ENCODE peak calls at places on chromosomes 7 and 10, in seven cellular contexts. X is tibial artery; Z is transverse colon; H is esophagus squamous epithelium; R is suprapubic skin; B is CD4-positive, alpha-beta memory T cell; P is A549. A is an unnamed sample.

GRCh38 chr7:42833411-42833810 is 78.5 kb downstream of the C7orf25 start:
- DNase-seq in X (no peak), Z (no peak), H (no peak), R (no peak), B (no peak), P (no peak), A (no peak)

GRCh38 chr7:16564909-16565426 is 38.3 kb downstream of the LRRC72 start:
- DNase-seq in X (no peak), Z (no peak), H (no peak), R (no peak), B (peak; percentile 51), P (peak; percentile 58), A (no peak)

GRCh38 chr7:157952050-157952667 is 615.4 kb downstream of the DNAJB6 start:
- DNase-seq in X (no peak), Z (no peak), H (no peak), R (no peak), B (no peak), P (no peak), A (no peak)

GRCh38 chr7:30971840-30972563 is 8.2 kb downstream of the GHRHR start:
- DNase-seq in X (no peak), Z (no peak), H (no peak), R (peak; percentile 45), B (no peak), P (no peak), A (no peak)

GRCh38 chr7:28500143-28500542 is 87.8 kb downstream of the CREB5 start:
- DNase-seq in X (no peak), Z (no peak), H (no peak), R (no peak), B (no peak), P (no peak), A (no peak)

GRCh38 chr7:88589915-88590314 is 169.6 kb upstream of the ZNF804B start:
- DNase-seq in X (no peak), Z (no peak), H (no peak), R (no peak), B (no peak), P (no peak), A (no peak)

GRCh38 chr7:128221929-128222403 is 19.1 kb upstream of the LEP start:
- DNase-seq in X (no peak), Z (no peak), H (no peak), R (no peak), B (no peak), P (peak; percentile 47), A (no peak)

GRCh38 chr10:21724695-21725371 is 190.8 kb downstream of the MLLT10 start:
- DNase-seq in X (peak; percentile 88), Z (peak; percentile 89), H (peak; percentile 28), R (peak; percentile 90), B (peak; percentile 49), P (peak; percentile 94), A (peak; percentile 19)

GRCh38 chr7:116588225-116588624 is 63.4 kb downstream of the CAV1 start:
- DNase-seq in X (no peak), Z (no peak), H (no peak), R (no peak), B (no peak), P (no peak), A (no peak)

GRCh38 chr10:75000748-75001321 is 110.6 kb upstream of the SAMD8 start:
- DNase-seq in X (no peak), Z (no peak), H (no peak), R (no peak), B (no peak), P (no peak), A (no peak)

GRCh38 chr10:124350806-124351205 is 67.9 kb downstream of the OAT start:
- DNase-seq in X (peak; percentile 35), Z (no peak), H (no peak), R (no peak), B (no peak), P (no peak), A (no peak)

GRCh38 chr10:44780461-44780860 is 130.7 kb upstream of the TMEM72 start:
- DNase-seq in X (no peak), Z (no peak), H (no peak), R (no peak), B (no peak), P (no peak), A (no peak)

GRCh38 chr7:31370610-31371009 is 30.1 kb upstream of the NEUROD6 start:
- DNase-seq in X (no peak), Z (no peak), H (no peak), R (no peak), B (no peak), P (no peak), A (no peak)

GRCh38 chr10:46255696-46256355 is 31.0 kb upstream of the ANTXRL start:
- DNase-seq in X (peak; percentile 81), Z (peak; percentile 71), H (no peak), R (peak; percentile 79), B (peak; percentile 46), P (peak; percentile 75), A (no peak)

GRCh38 chr10:27504897-27505457 is 873 bp downstream of the RAB18 start:
- DNase-seq in X (no peak), Z (no peak), H (no peak), R (no peak), B (no peak), P (no peak), A (no peak)

GRCh38 chr7:7662527-7662926 is 22.0 kb downstream of the UMAD1 start:
- DNase-seq in X (no peak), Z (no peak), H (no peak), R (no peak), B (no peak), P (peak; percentile 6), A (no peak)

GRCh38 chr7:95262875-95263274 is 61.5 kb downstream of the PON1 start:
- DNase-seq in X (no peak), Z (no peak), H (no peak), R (no peak), B (no peak), P (no peak), A (no peak)

GRCh38 chr7:52944916-52945315 is 90.5 kb upstream of the POM121L12 start:
- DNase-seq in X (no peak), Z (no peak), H (no peak), R (no peak), B (no peak), P (peak; percentile 3), A (no peak)

GRCh38 chr7:93575555-93576397 is 1.3 kb upstream of the CALCR start:
- DNase-seq in X (no peak), Z (no peak), H (no peak), R (no peak), B (no peak), P (peak; percentile 19), A (no peak)

GRCh38 chr7:102393467-102393866 is 2.7 kb upstream of the PRKRIP1 start:
- DNase-seq in X (no peak), Z (no peak), H (no peak), R (no peak), B (no peak), P (no peak), A (no peak)

GRCh38 chr7:102883098-102883860 is 29.5 kb upstream of the LRRC17 start:
- DNase-seq in X (no peak), Z (no peak), H (no peak), R (no peak), B (no peak), P (no peak), A (no peak)

GRCh38 chr7:40077849-40078248 is 56.6 kb downstream of the MPLKIP start:
- DNase-seq in X (no peak), Z (no peak), H (no peak), R (no peak), B (no peak), P (no peak), A (no peak)

GRCh38 chr7:91043924-91044660 is 220.1 kb upstream of the FZD1 start:
- DNase-seq in X (no peak), Z (no peak), H (no peak), R (no peak), B (no peak), P (no peak), A (no peak)

GRCh38 chr7:150568714-150569113 is 1.5 kb downstream of the GIMAP4 start:
- DNase-seq in X (no peak), Z (no peak), H (no peak), R (no peak), B (peak; percentile 42), P (no peak), A (peak; percentile 54)

GRCh38 chr10:119139464-119140067 is 25.9 kb downstream of the SFXN4 start:
- DNase-seq in X (peak; percentile 55), Z (no peak), H (no peak), R (no peak), B (peak; percentile 34), P (peak; percentile 59), A (peak; percentile 7)

DNA sequence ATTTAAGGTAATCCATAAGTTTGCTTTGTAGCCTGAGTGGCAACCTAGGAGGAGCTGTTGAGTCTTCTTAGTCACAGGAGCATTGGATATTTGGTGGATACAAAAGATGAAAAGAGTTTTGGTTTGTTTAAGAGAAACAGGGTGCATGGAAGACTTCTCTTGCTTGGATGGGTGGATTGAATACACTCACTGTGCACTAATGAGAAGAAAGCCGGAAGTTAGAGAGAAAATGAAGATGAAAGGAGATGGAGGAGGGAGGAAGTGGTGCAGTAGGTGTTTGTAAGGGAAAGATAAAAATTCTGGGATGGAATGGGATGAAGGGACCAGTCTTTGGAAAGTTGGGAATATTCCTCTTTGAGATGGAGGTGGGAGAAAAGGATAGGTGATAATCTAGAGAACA is 7.7 kb downstream of the MDFIC start:
- DNase-seq in X (no peak), Z (no peak), H (no peak), R (no peak), B (no peak), P (peak; percentile 11), A (no peak)
- H3K4me1 ChIP-seq in X (peaks cover 2% of the 10 kb centered on the region), Z (peaks cover 57% of the 10 kb centered on the region), H (no peaks in the 10 kb centered on the region), R (peaks cover 31% of the 10 kb centered on the region), B (peaks cover 89% of the 10 kb centered on the region), P (peaks cover 11% of the 10 kb centered on the region), A (peaks cover 91% of the 10 kb centered on the region)

GRCh38 chr10:95423327-95424005 is 132.7 kb upstream of the PDLIM1 start:
- DNase-seq in X (peak; percentile 54), Z (no peak), H (no peak), R (no peak), B (no peak), P (no peak), A (no peak)

GRCh38 chr10:95419399-95419798 is 128.6 kb upstream of the PDLIM1 start:
- DNase-seq in X (no peak), Z (no peak), H (no peak), R (no peak), B (no peak), P (no peak), A (no peak)

GRCh38 chr10:95425592-95426465 is 135.0 kb upstream of the PDLIM1 start:
- DNase-seq in X (no peak), Z (no peak), H (no peak), R (no peak), B (no peak), P (no peak), A (no peak)

GRCh38 chr10:95421782-95422181 is 131.0 kb upstream of the PDLIM1 start:
- DNase-seq in X (no peak), Z (no peak), H (no peak), R (no peak), B (no peak), P (no peak), A (no peak)

GRCh38 chr10:95422196-95422595 is 131.4 kb upstream of the PDLIM1 start:
- DNase-seq in X (no peak), Z (no peak), H (no peak), R (no peak), B (no peak), P (no peak), A (no peak)
- H3K4me1 ChIP-seq in X (peaks cover 71% of the 10 kb centered on the region), Z (peaks cover 33% of the 10 kb centered on the region), H (peaks cover 7% of the 10 kb centered on the region), R (no peaks in the 10 kb centered on the region), B (no peaks in the 10 kb centered on the region), P (no peaks in the 10 kb centered on the region), A (no peaks in the 10 kb centered on the region)

GRCh38 chr7:24378871-24379608 is 95.0 kb downstream of the NPY start:
- DNase-seq in X (no peak), Z (no peak), H (no peak), R (no peak), B (no peak), P (peak; percentile 5), A (no peak)
- H3K4me1 ChIP-seq in X (no peaks in the 10 kb centered on the region), Z (no peaks in the 10 kb centered on the region), H (no peaks in the 10 kb centered on the region), R (no peaks in the 10 kb centered on the region), B (no peaks in the 10 kb centered on the region), P (peaks cover 4% of the 10 kb centered on the region), A (no peaks in the 10 kb centered on the region)

GRCh38 chr10:103193107-103193819 is at the start of gene NT5C2:
- DNase-seq in X (peak; percentile 90), Z (peak; percentile 88), H (no peak), R (peak; percentile 86), B (peak; percentile 75), P (peak; percentile 80), A (peak; percentile 79)
- H3K4me1 ChIP-seq in X (peaks cover 37% of the 10 kb centered on the region), Z (peaks cover 49% of the 10 kb centered on the region), H (peaks cover 7% of the 10 kb centered on the region), R (peaks cover 46% of the 10 kb centered on the region), B (peaks cover 41% of the 10 kb centered on the region), P (peaks cover 60% of the 10 kb centered on the region), A (peaks cover 26% of the 10 kb centered on the region)

A was measured in CD8-positive, alpha-beta memory T cell.